ENCODE peak calls at places on chromosomes 2 and 18, in five cellular contexts. K is HCT116, Q is MM.1S, X is GM23338, T is OCI-LY7. I is an unnamed sample. For H3K9me2 and H4K20me1, the result is how much of the 10 kb centered on the place peaks cover.

GRCh38 chr2:24730481-24730880 is 62.7 kb downstream of the PTRHD1 start:
- DNase-seq in T (no peak), K (no peak), X (no peak), Q (no peak), I (no peak)

GRCh38 chr2:216849987-216850386 is 9.9 kb downstream of the TNP1 start:
- DNase-seq in X (no peak), Q (no peak), T (no peak), K (no peak), I (peak)

GRCh38 chr2:46258937-46259781 is 38.0 kb upstream of the EPAS1 start:
- DNase-seq in Q (no peak), X (no peak), K (no peak), T (no peak), I (no peak)

GRCh38 chr18:21215480-21215879 is 26.6 kb upstream of the GREB1L start:
- DNase-seq in T (no peak), K (no peak), X (no peak), Q (no peak), I (no peak)

GRCh38 chr2:29014811-29015414 is 33.8 kb downstream of the TOGARAM2 start:
- DNase-seq in K (no peak), X (no peak), T (no peak), Q (no peak), I (no peak)

GRCh38 chr2:121058852-121059558 is 226.0 kb downstream of the TFCP2L1 start:
- DNase-seq in Q (no peak), T (no peak), K (no peak), X (no peak), I (no peak)

GRCh38 chr2:55901322-55901721 is 22.3 kb downstream of the EFEMP1 start:
- DNase-seq in K (no peak), X (no peak), T (no peak), Q (no peak), I (no peak)

GRCh38 chr2:31235504-31235902 is 1.6 kb downstream of the EHD3 start:
- DNase-seq in K (no peak), T (no peak), Q (no peak), X (no peak), I (no peak)

GRCh38 chr18:24368749-24369148 is 28.9 kb downstream of the OSBPL1A start:
- DNase-seq in K (no peak), X (no peak), Q (no peak), T (no peak), I (no peak)

GRCh38 chr2:85822766-85823165 is 66.0 kb downstream of the ST3GAL5 start:
- DNase-seq in K (no peak), Q (no peak), T (no peak), X (no peak), I (no peak)

GRCh38 chr2:222904557-222905258 is 43.9 kb downstream of the ACSL3 start:
- DNase-seq in X (no peak), T (no peak), K (no peak), Q (no peak), I (no peak)

GRCh38 chr2:239181074-239181581 is 219.7 kb downstream of the HDAC4 start:
- DNase-seq in K (no peak), T (no peak), Q (no peak), X (no peak), I (no peak)

GRCh38 chr2:168702579-168702978 is 99.9 kb upstream of the NOSTRIN start:
- DNase-seq in T (no peak), X (no peak), Q (no peak), K (no peak), I (no peak)

GRCh38 chr2:144099746-144100438 is 420.0 kb downstream of the ZEB2 start:
- DNase-seq in K (no peak), X (peak), Q (no peak), T (no peak), I (peak)

GRCh38 chr2:29530281-29530680 is 391.1 kb downstream of the ALK start:
- DNase-seq in T (no peak), Q (no peak), K (no peak), X (no peak), I (no peak)

GRCh38 chr18:10149768-10150556 is 236.1 kb downstream of the VAPA start:
- DNase-seq in Q (no peak), T (no peak), X (no peak), K (no peak), I (no peak)

GRCh38 chr18:10147199-10147598 is 233.4 kb downstream of the VAPA start:
- DNase-seq in K (no peak), X (no peak), T (no peak), Q (no peak), I (no peak)

GRCh38 chr18:10147752-10148151 is 233.9 kb downstream of the VAPA start:
- DNase-seq in T (no peak), K (no peak), X (no peak), Q (no peak), I (no peak)

GRCh38 chr18:10153924-10154635 is 240.3 kb downstream of the VAPA start:
- DNase-seq in T (no peak), X (no peak), Q (no peak), K (no peak), I (no peak)

GRCh38 chr18:10152475-10152874 is 238.7 kb downstream of the VAPA start:
- DNase-seq in T (no peak), Q (no peak), K (no peak), X (no peak), I (no peak)
- H3K9me2 ChIP-seq in T (under half), Q (under half), K (under half), X (under half), I (under half)

GRCh38 chr18:55398858-55399257 is 189.1 kb downstream of the TCF4 start:
- DNase-seq in T (no peak), K (no peak), X (no peak), Q (no peak), I (no peak)

GRCh38 chr18:55395811-55396210 is 192.2 kb downstream of the TCF4 start:
- DNase-seq in T (no peak), K (no peak), Q (no peak), X (no peak), I (no peak)

GRCh38 chr18:55400590-55401274 is 187.3 kb downstream of the TCF4 start:
- DNase-seq in K (no peak), Q (no peak), T (no peak), X (no peak), I (no peak)

GRCh38 chr18:55396267-55396905 is 191.6 kb downstream of the TCF4 start:
- DNase-seq in Q (no peak), X (no peak), T (no peak), K (no peak), I (no peak)

DNA sequence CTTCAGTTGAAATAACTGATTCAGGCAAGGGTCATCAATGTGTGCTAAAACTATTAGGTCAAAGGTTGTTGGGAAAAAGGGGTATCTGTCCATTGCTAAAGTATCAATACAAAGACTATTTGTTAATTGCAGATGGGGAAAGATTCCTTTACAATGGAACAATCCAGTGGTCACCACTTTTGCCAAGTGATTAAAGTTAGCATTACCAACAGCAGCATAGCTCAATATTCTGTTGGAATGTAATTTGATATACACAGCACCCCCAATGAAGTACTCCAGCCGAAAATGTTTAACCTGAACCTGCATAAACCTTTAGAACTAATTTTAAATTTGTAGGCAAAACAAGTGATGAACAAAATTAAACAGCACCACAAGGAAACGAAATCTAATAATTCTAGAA is 191.0 kb downstream of the TCF4 start:
- DNase-seq in X (no peak), K (no peak), Q (no peak), T (no peak), I (no peak)
- H4K20me1 ChIP-seq in X (under half), K (under half), Q (under half), T (under half), I (under half)

GRCh38 chr2:238005528-238005927 is 38.7 kb downstream of the UBE2F start:
- DNase-seq in X (no peak), T (no peak), K (no peak), Q (no peak), I (no peak)

GRCh38 chr2:238006500-238006899 is 39.7 kb downstream of the UBE2F start:
- DNase-seq in K (no peak), Q (no peak), T (no peak), X (no peak), I (no peak)

GRCh38 chr2:238010572-238010971 is 43.8 kb downstream of the UBE2F start:
- DNase-seq in T (no peak), K (no peak), Q (no peak), X (no peak), I (no peak)

GRCh38 chr2:238007924-238008323 is 41.1 kb downstream of the UBE2F start:
- DNase-seq in X (no peak), T (no peak), K (no peak), Q (no peak), I (no peak)

GRCh38 chr2:238009563-238009962 is 42.7 kb downstream of the UBE2F start:
- DNase-seq in K (no peak), T (no peak), X (no peak), Q (no peak), I (no peak)
- TF ChIP-seq CTCF in K (no peak), T (no peak), X (no peak), Q (no peak), I (no peak)

DNA sequence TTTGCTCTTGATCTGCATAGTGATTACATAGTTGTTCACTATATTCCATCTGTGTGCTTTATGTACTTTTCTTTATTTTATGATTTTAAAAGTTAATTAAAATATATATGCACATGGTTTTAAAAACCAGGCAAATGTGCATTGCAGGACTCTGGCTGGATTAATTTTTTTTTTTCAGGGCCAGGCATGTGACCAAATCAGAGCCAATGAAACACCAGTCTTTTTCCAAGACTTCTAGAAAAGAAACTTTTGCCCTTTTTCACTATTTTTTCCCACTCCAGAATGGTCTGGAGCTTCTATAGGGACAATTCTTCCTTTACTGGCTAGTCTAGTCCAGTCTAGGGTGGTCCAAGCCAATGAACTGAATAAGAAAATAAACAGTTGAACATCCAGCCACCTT is 198.1 kb upstream of the FBXO11 start:
- DNase-seq in Q (no peak), T (no peak), X (no peak), K (no peak), I (no peak)
- H3K9me2 ChIP-seq in Q (under half), T (under half), X (under half), K (under half), I (under half)

GRCh38 chr2:96197541-96198255 is 10.9 kb downstream of the STARD7 start:
- DNase-seq in Q (no peak), X (no peak), K (no peak), T (no peak), I (no peak)

GRCh38 chr2:96186562-96186961 is 22.1 kb downstream of the STARD7 start:
- DNase-seq in X (no peak), Q (no peak), K (no peak), T (no peak), I (no peak)

GRCh38 chr2:96188821-96189526 is 19.7 kb downstream of the STARD7 start:
- DNase-seq in K (no peak), T (no peak), X (no peak), Q (no peak), I (no peak)

GRCh38 chr2:96195410-96196071 is 13.1 kb downstream of the STARD7 start:
- DNase-seq in T (no peak), X (no peak), K (no peak), Q (no peak), I (no peak)

DNA sequence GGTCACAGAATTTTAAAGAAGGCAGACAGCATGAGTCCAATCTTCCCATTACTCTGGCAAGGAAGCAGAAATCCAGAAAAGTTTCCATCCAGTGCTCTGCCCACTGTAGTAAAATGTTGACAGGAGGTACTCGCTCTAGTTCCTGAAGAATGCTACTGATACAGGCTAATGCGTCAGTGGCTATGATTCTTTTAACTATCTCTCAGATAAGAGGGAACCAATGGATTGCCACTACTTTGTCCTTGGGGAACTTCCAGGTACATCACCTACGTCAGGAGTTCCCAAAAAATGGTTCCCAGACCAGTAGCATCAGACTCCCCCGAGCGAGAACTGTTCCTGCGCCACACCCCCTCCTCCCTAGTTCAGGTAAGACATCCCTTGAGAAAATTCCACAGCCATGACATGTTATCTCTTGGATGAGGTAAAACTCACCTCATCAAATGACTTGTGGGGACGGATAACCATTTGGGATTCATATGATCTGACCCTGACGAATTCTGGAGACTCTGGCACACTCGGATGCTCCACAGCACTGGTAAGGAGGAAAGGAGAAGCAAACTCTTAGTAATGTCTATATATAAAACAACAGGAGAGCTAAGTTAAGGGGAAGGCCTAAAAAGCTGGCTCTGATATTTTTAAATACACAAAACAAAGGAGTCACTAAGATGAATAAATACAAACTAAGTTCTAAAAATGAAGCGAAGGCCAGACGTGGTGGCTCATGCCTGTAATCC is 16.5 kb downstream of the STARD7 start:
- DNase-seq in X (no peak), K (no peak), T (no peak), Q (no peak), I (no peak)
- H4K20me1 ChIP-seq in X (under half), K (under half), T (under half), Q (under half), I (half or more)

GRCh38 chr2:135997380-135997779 is 12.0 kb upstream of the DARS1 start:
- DNase-seq in X (peak), T (peak), K (no peak), Q (no peak), I (no peak)
- TF ChIP-seq CTCF in X (peak), T (peak), K (peak), Q (no peak), I (no peak)

DNA sequence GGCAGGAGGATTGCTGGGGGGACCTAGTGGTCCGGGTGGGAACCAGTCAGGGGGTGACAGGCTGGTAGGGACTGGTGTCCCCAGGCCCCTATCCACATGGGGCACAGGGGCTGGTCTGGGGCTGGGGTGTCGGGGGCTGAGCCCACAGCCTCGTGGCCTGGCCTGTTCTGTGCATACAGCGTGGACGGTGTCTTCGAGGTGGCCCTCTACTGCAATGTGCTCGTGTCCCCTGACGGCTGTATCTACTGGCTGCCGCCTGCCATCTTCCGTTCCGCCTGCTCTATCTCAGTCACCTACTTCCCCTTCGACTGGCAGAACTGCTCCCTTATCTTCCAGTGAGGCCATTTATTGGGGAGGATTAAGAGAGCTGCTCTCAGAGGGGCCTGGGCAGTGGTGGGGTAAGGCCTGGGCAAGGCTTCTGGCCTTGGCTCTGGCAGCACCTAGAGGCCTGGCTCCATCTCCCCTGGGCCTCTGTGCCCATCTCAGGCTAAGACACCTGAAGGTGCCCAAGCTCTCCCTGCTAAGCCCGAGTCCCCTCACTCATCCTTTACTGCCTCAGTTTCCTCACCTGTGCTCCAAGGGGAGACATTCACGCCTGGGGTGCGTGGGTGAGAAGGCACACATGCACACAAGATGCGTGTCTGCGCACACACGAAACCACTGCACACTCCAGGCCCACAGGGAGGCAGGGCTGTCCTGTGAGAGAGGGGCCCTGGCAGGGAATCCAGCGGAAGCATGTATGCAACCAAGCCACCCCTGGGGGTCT is 1.9 kb downstream of the CHRNG start:
- DNase-seq in X (no peak), K (no peak), T (no peak), Q (no peak), I (no peak)
- H3K9me2 ChIP-seq in X (under half), K (under half), T (under half), Q (under half), I (under half)

GRCh38 chr2:218568190-218569037 is at the start of the genes CNOT9 and USP37:
- DNase-seq in X (peak), K (peak), Q (peak), T (peak), I (peak)

GRCh38 chr2:218569661-218570500 is 1.2 kb downstream of the CNOT9 start:
- DNase-seq in Q (peak), K (no peak), T (peak), X (peak), I (peak)

GRCh38 chr2:218569038-218569431 is 396 bp downstream of the CNOT9 start:
- DNase-seq in Q (peak), T (peak), X (peak), K (peak), I (peak)

GRCh38 chr2:218567797-218568189 is 358 bp downstream of the USP37 start:
- DNase-seq in Q (no peak), X (peak), T (no peak), K (no peak), I (no peak)

GRCh38 chr2:218570850-218571249 is 2.2 kb downstream of the CNOT9 start:
- DNase-seq in X (no peak), T (no peak), Q (peak), K (no peak), I (no peak)
- H4K20me1 ChIP-seq in X (under half), T (under half), Q (under half), K (under half), I (under half)